ENCODE peak calls at places on chromosomes 4 and X, in seven cellular contexts. One of them, this sample, is unnamed. For H3K4me1, the result is how much of the 10 kb centered on the place peaks cover.

GRCh38 chrX:120561634-120562568 is 1.1 kb upstream of the CUL4B start:
- ATAC-seq in Panc1: no peak
- ATAC-seq in HepG2: no peak
- ATAC-seq in K562: no peak
- ATAC-seq in upper lobe of left lung: no peak
- ATAC-seq in HCT116: no peak
- ATAC-seq in GM12878: peak
- ATAC-seq in this sample: no peak

GRCh38 chr4:144501231-144501780 is 144.7 kb upstream of the HHIP start:
- ATAC-seq in K562: no peak
- ATAC-seq in HepG2: no peak
- ATAC-seq in upper lobe of left lung: no peak
- ATAC-seq in HCT116: no peak
- ATAC-seq in GM12878: no peak
- ATAC-seq in Panc1: no peak
- ATAC-seq in this sample: no peak

GRCh38 chr4:102627831-102628523 is 126.8 kb downstream of the NFKB1 start:
- ATAC-seq in upper lobe of left lung: no peak
- ATAC-seq in HCT116: peak
- ATAC-seq in K562: peak
- ATAC-seq in Panc1: peak
- ATAC-seq in HepG2: no peak
- ATAC-seq in GM12878: peak
- ATAC-seq in this sample: no peak

GRCh38 chr4:7309636-7310035 is 117.3 kb downstream of the SORCS2 start:
- ATAC-seq in GM12878: no peak
- ATAC-seq in HepG2: no peak
- ATAC-seq in upper lobe of left lung: no peak
- ATAC-seq in Panc1: no peak
- ATAC-seq in HCT116: no peak
- ATAC-seq in K562: no peak
- ATAC-seq in this sample: no peak

GRCh38 chr4:79235074-79235473 is 90.8 kb downstream of the NAA11 start:
- ATAC-seq in Panc1: no peak
- ATAC-seq in HepG2: no peak
- ATAC-seq in HCT116: no peak
- ATAC-seq in K562: no peak
- ATAC-seq in upper lobe of left lung: no peak
- ATAC-seq in GM12878: peak
- ATAC-seq in this sample: no peak

GRCh38 chr4:183798249-183798920 is 106.7 kb upstream of the STOX2 start:
- ATAC-seq in HCT116: peak
- ATAC-seq in K562: no peak
- ATAC-seq in Panc1: peak
- ATAC-seq in HepG2: peak
- ATAC-seq in GM12878: peak
- ATAC-seq in upper lobe of left lung: no peak
- ATAC-seq in this sample: no peak

GRCh38 chrX:151226941-151227340 is 50.6 kb downstream of the GPR50 start:
- ATAC-seq in K562: no peak
- ATAC-seq in HepG2: no peak
- ATAC-seq in Panc1: no peak
- ATAC-seq in HCT116: no peak
- ATAC-seq in upper lobe of left lung: no peak
- ATAC-seq in GM12878: no peak
- ATAC-seq in this sample: no peak

GRCh38 chr4:16224264-16224663 is 2.0 kb downstream of the TAPT1 start:
- ATAC-seq in K562: peak
- ATAC-seq in HCT116: no peak
- ATAC-seq in upper lobe of left lung: no peak
- ATAC-seq in HepG2: peak
- ATAC-seq in GM12878: peak
- ATAC-seq in Panc1: no peak
- ATAC-seq in this sample: no peak

GRCh38 chrX:45710081-45710801 is 509.6 kb upstream of the DIPK2B start:
- ATAC-seq in GM12878: peak
- ATAC-seq in HepG2: no peak
- ATAC-seq in Panc1: peak
- ATAC-seq in K562: no peak
- ATAC-seq in upper lobe of left lung: no peak
- ATAC-seq in HCT116: peak
- ATAC-seq in this sample: no peak

GRCh38 chr4:74545488-74545887 is 100.6 kb downstream of the AREG start:
- ATAC-seq in HCT116: no peak
- ATAC-seq in Panc1: no peak
- ATAC-seq in K562: no peak
- ATAC-seq in GM12878: no peak
- ATAC-seq in upper lobe of left lung: no peak
- ATAC-seq in HepG2: no peak
- ATAC-seq in this sample: no peak

GRCh38 chr4:10459305-10459704 is 2.1 kb upstream of the ZNF518B start:
- ATAC-seq in upper lobe of left lung: no peak
- ATAC-seq in GM12878: no peak
- ATAC-seq in HCT116: no peak
- ATAC-seq in Panc1: no peak
- ATAC-seq in HepG2: no peak
- ATAC-seq in K562: no peak
- ATAC-seq in this sample: no peak

GRCh38 chr4:10458190-10458589 is 964 bp upstream of the ZNF518B start:
- ATAC-seq in Panc1: no peak
- ATAC-seq in HepG2: no peak
- ATAC-seq in K562: peak
- ATAC-seq in HCT116: no peak
- ATAC-seq in upper lobe of left lung: no peak
- ATAC-seq in GM12878: no peak
- ATAC-seq in this sample: no peak

GRCh38 chr4:10455133-10455532 is 2.1 kb downstream of the ZNF518B start:
- ATAC-seq in GM12878: no peak
- ATAC-seq in HCT116: no peak
- ATAC-seq in upper lobe of left lung: no peak
- ATAC-seq in K562: no peak
- ATAC-seq in Panc1: no peak
- ATAC-seq in HepG2: no peak
- ATAC-seq in this sample: no peak

GRCh38 chr4:10456270-10457254 is 664 bp downstream of the ZNF518B start:
- ATAC-seq in HCT116: peak
- ATAC-seq in HepG2: no peak
- ATAC-seq in K562: peak
- ATAC-seq in upper lobe of left lung: no peak
- ATAC-seq in GM12878: peak
- ATAC-seq in Panc1: peak
- ATAC-seq in this sample: peak

GRCh38 chr4:10457255-10457801 is at the start of gene ZNF518B:
- ATAC-seq in K562: peak
- ATAC-seq in GM12878: peak
- ATAC-seq in HCT116: peak
- ATAC-seq in Panc1: peak
- ATAC-seq in upper lobe of left lung: peak
- ATAC-seq in HepG2: no peak
- ATAC-seq in this sample: peak
- TF ChIP-seq POLR2AphosphoS5 in K562: no peak
- TF ChIP-seq POLR2AphosphoS5 in GM12878: no peak
- TF ChIP-seq POLR2AphosphoS5 in HCT116: peak
- TF ChIP-seq POLR2AphosphoS5 in Panc1: peak
- TF ChIP-seq POLR2AphosphoS5 in upper lobe of left lung: peak
- TF ChIP-seq POLR2AphosphoS5 in HepG2: no peak
- TF ChIP-seq POLR2AphosphoS5 in this sample: no peak

GRCh38 chr4:48130100-48130499 is 4.0 kb downstream of the TXK start:
- ATAC-seq in HCT116: no peak
- ATAC-seq in upper lobe of left lung: no peak
- ATAC-seq in GM12878: no peak
- ATAC-seq in K562: no peak
- ATAC-seq in HepG2: no peak
- ATAC-seq in Panc1: no peak
- ATAC-seq in this sample: no peak

GRCh38 chr4:48127882-48128394 is 6.1 kb downstream of the TXK start:
- ATAC-seq in K562: peak
- ATAC-seq in HepG2: peak
- ATAC-seq in HCT116: peak
- ATAC-seq in upper lobe of left lung: peak
- ATAC-seq in GM12878: peak
- ATAC-seq in Panc1: peak
- ATAC-seq in this sample: peak

GRCh38 chr4:48129307-48130014 is 4.6 kb downstream of the TXK start:
- ATAC-seq in upper lobe of left lung: no peak
- ATAC-seq in HepG2: peak
- ATAC-seq in HCT116: peak
- ATAC-seq in Panc1: no peak
- ATAC-seq in K562: peak
- ATAC-seq in GM12878: peak
- ATAC-seq in this sample: no peak

GRCh38 chr4:48133668-48134444 is at the start of gene TXK:
- ATAC-seq in upper lobe of left lung: no peak
- ATAC-seq in HepG2: no peak
- ATAC-seq in Panc1: no peak
- ATAC-seq in GM12878: no peak
- ATAC-seq in K562: no peak
- ATAC-seq in HCT116: no peak
- ATAC-seq in this sample: no peak

DNA sequence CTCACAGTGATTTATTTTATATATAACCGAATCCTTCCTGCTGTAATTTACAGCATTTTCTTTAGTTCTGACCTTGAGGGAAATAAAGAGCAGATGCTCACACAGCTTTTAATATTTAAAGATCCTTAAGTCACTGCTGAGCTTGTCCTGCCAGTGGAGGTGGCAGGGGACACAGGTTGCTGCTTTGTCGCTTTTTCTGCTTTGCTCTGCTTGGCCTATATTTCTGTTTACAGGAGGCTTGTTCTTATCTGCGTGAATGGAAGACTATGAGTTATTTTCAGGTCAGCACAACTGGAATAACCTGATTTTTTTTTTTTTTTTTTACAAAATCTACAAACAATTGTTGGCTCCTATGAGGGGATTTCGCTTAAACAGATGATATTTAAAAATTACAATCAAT is 2.3 kb downstream of the TXK start:
- ATAC-seq in K562: no peak
- ATAC-seq in Panc1: no peak
- ATAC-seq in HCT116: no peak
- ATAC-seq in HepG2: no peak
- ATAC-seq in GM12878: no peak
- ATAC-seq in upper lobe of left lung: no peak
- ATAC-seq in this sample: no peak
- H3K4me1 ChIP-seq in K562: under half
- H3K4me1 ChIP-seq in Panc1: under half
- H3K4me1 ChIP-seq in HCT116: under half
- H3K4me1 ChIP-seq in HepG2: under half
- H3K4me1 ChIP-seq in GM12878: under half
- H3K4me1 ChIP-seq in upper lobe of left lung: under half
- H3K4me1 ChIP-seq in this sample: under half

DNA sequence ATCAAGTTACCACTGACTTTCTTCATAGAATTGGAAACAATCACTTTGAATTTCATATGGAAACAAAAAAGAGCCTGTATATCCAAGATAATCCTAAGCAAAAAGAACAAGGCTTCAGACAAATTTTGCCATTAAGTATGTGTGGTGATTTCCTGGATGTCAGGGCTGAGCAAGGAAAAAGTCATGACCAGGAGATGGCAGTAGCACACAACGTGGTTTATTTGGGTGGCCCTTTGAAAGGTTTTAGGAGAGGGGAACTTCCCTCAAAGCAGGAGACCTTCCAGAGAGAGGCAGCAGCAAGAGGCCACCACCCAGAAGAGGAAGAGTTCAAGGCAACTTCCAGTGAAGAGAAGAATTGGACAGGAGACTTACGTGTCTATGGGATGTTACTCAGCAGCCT is 18.1 kb upstream of the ZXDB start:
- ATAC-seq in Panc1: no peak
- ATAC-seq in GM12878: peak
- ATAC-seq in K562: no peak
- ATAC-seq in HCT116: peak
- ATAC-seq in upper lobe of left lung: no peak
- ATAC-seq in HepG2: no peak
- ATAC-seq in this sample: no peak
- TF ChIP-seq CTCF in Panc1: peak
- TF ChIP-seq CTCF in GM12878: peak
- TF ChIP-seq CTCF in K562: no peak
- TF ChIP-seq CTCF in HCT116: peak
- TF ChIP-seq CTCF in upper lobe of left lung: no peak
- TF ChIP-seq CTCF in HepG2: peak
- TF ChIP-seq CTCF in this sample: peak

GRCh38 chr4:141131738-141132688 is 1.3 kb downstream of the RNF150 start:
- ATAC-seq in Panc1: no peak
- ATAC-seq in HCT116: no peak
- ATAC-seq in HepG2: peak
- ATAC-seq in upper lobe of left lung: peak
- ATAC-seq in K562: no peak
- ATAC-seq in GM12878: peak
- ATAC-seq in this sample: peak

GRCh38 chr4:141134051-141134450 is 782 bp upstream of the RNF150 start:
- ATAC-seq in GM12878: no peak
- ATAC-seq in K562: peak
- ATAC-seq in HepG2: peak
- ATAC-seq in HCT116: no peak
- ATAC-seq in upper lobe of left lung: no peak
- ATAC-seq in Panc1: no peak
- ATAC-seq in this sample: no peak

GRCh38 chr4:141134586-141134985 is 1.3 kb upstream of the RNF150 start:
- ATAC-seq in Panc1: no peak
- ATAC-seq in GM12878: no peak
- ATAC-seq in upper lobe of left lung: no peak
- ATAC-seq in K562: no peak
- ATAC-seq in HepG2: no peak
- ATAC-seq in HCT116: no peak
- ATAC-seq in this sample: no peak

GRCh38 chr4:141132689-141133145 is 552 bp downstream of the RNF150 start:
- ATAC-seq in GM12878: peak
- ATAC-seq in HCT116: no peak
- ATAC-seq in Panc1: peak
- ATAC-seq in HepG2: peak
- ATAC-seq in upper lobe of left lung: no peak
- ATAC-seq in K562: no peak
- ATAC-seq in this sample: peak

DNA sequence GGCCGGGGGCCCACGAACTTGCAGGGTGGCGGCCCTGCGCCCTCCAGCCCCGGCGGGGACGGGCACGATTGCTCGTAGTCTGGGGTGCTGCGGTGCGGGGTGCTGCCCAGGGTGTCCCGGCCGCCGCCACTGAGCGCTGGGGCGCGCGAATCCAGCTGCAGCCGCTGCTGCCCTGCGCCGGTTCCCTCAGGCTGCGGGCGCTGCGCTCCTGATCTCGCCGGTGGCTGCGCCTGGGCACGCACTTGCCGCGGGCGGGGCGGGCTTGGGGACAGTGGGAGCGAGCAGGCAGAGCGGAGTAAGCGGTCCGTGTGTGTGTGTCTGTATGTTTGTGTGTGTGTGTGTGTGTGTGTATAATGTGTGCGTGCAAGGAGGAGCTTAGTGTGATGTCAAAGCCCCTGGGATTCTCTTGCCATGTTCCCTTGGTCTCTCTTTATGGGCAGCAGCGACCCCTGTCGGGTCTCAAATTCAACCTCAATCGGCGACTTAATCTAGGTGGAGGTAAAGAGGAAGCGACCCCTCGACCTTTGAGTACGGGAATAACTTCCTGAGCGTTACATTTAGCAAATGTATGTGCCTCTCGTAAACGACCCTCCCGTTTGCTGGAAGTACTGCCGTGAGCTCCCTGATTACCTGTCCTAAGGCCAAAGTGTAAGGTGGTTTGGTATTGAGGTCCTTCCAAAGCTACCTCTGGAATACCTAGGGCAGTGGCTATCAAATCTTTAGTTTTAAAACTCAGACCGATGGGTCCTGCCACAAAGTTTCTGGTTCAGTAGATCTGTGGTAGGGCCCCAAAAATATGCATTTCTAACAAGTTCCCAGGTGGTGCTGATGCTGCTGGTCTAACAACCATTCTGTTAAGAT is at the start of gene RNF150:
- ATAC-seq in HCT116: no peak
- ATAC-seq in Panc1: peak
- ATAC-seq in GM12878: peak
- ATAC-seq in HepG2: peak
- ATAC-seq in K562: peak
- ATAC-seq in upper lobe of left lung: peak
- ATAC-seq in this sample: peak
- TF ChIP-seq POLR2AphosphoS5 in HCT116: no peak
- TF ChIP-seq POLR2AphosphoS5 in Panc1: no peak
- TF ChIP-seq POLR2AphosphoS5 in GM12878: no peak
- TF ChIP-seq POLR2AphosphoS5 in HepG2: no peak
- TF ChIP-seq POLR2AphosphoS5 in K562: no peak
- TF ChIP-seq POLR2AphosphoS5 in upper lobe of left lung: no peak
- TF ChIP-seq POLR2AphosphoS5 in this sample: peak

This sample was measured in gastroesophageal sphincter.